ENCODE peak calls at places on chromosome 3, in six cellular contexts. G is WTC11, I is A549, O is HepG2, L is endothelial cell of umbilical vein, W is H1. H is an unnamed sample.

GRCh38 chr3:94195381-94195780 is 132.5 kb downstream of the NSUN3 start:
- DNase-seq in G (no peak), I (no peak), O (no peak), L (no peak), W (no peak), H (no peak)

GRCh38 chr3:193714523-193715137 is 121.6 kb downstream of the OPA1 start:
- DNase-seq in G (no peak), I (no peak), O (no peak), L (no peak), W (no peak), H (peak)

GRCh38 chr3:142285057-142285666 is 59.8 kb upstream of the GK5 start:
- DNase-seq in G (no peak), I (no peak), O (no peak), L (no peak), W (no peak), H (peak)

GRCh38 chr3:24258260-24258659 is 236.4 kb downstream of the THRB start:
- DNase-seq in G (no peak), I (no peak), O (no peak), L (no peak), W (no peak), H (no peak)

GRCh38 chr3:121431717-121432517 is 113.9 kb downstream of the POLQ start:
- DNase-seq in G (no peak), I (no peak), O (peak), L (peak), W (no peak), H (no peak)

GRCh38 chr3:141840737-141841544 is 35.5 kb upstream of the ATP1B3 start:
- DNase-seq in G (no peak), I (no peak), O (no peak), L (peak), W (no peak), H (no peak)

GRCh38 chr3:141860766-141861513 is 15.5 kb upstream of the ATP1B3 start:
- DNase-seq in G (no peak), I (no peak), O (no peak), L (peak), W (no peak), H (no peak)

GRCh38 chr3:169002689-169003088 is 660.8 kb downstream of the MECOM start:
- DNase-seq in G (no peak), I (no peak), O (no peak), L (peak), W (peak), H (no peak)

GRCh38 chr3:134543113-134543512 is 57.3 kb downstream of the CEP63 start:
- DNase-seq in G (no peak), I (no peak), O (no peak), L (no peak), W (no peak), H (no peak)

GRCh38 chr3:132606085-132606484 is 9.0 kb downstream of the ACKR4 start:
- DNase-seq in G (no peak), I (no peak), O (no peak), L (no peak), W (no peak), H (no peak)

GRCh38 chr3:100548053-100548452 is 55.6 kb downstream of the TMEM45A start:
- DNase-seq in G (no peak), I (no peak), O (no peak), L (no peak), W (no peak), H (no peak)

GRCh38 chr3:87033205-87033604 is 42.3 kb upstream of the VGLL3 start:
- DNase-seq in G (no peak), I (no peak), O (no peak), L (no peak), W (no peak), H (no peak)

GRCh38 chr3:124295358-124295757 is 303.4 kb upstream of the ROPN1 start:
- DNase-seq in G (no peak), I (no peak), O (no peak), L (no peak), W (no peak), H (no peak)

GRCh38 chr3:192063570-192063969 is 602.6 kb downstream of the PYDC2 start:
- DNase-seq in G (peak), I (no peak), O (no peak), L (peak), W (no peak), H (no peak)

GRCh38 chr3:126131881-126132750 is 48.2 kb upstream of the SLC41A3 start:
- DNase-seq in G (peak), I (no peak), O (no peak), L (no peak), W (no peak), H (no peak)

GRCh38 chr3:104892044-104892443 is 474.7 kb upstream of the ALCAM start:
- DNase-seq in G (no peak), I (no peak), O (no peak), L (no peak), W (no peak), H (no peak)

GRCh38 chr3:141020139-141020940 is 30.8 kb upstream of the SPSB4 start:
- DNase-seq in G (no peak), I (no peak), O (no peak), L (no peak), W (no peak), H (no peak)

GRCh38 chr3:31906182-31906581 is 74.9 kb downstream of the OSBPL10 start:
- DNase-seq in G (no peak), I (no peak), O (no peak), L (peak), W (no peak), H (no peak)

GRCh38 chr3:107684431-107684925 is 161.7 kb downstream of the BBX start:
- DNase-seq in G (peak), I (peak), O (peak), L (no peak), W (no peak), H (no peak)

GRCh38 chr3:49296781-49297420 is 19.9 kb upstream of the C3orf62 start:
- DNase-seq in G (no peak), I (no peak), O (no peak), L (no peak), W (no peak), H (no peak)

GRCh38 chr3:43870844-43871626 is 180.3 kb downstream of the ABHD5 start:
- DNase-seq in G (no peak), I (peak), O (no peak), L (no peak), W (no peak), H (no peak)

GRCh38 chr3:130857336-130858026 is 36.4 kb upstream of the ATP2C1 start:
- DNase-seq in G (no peak), I (no peak), O (no peak), L (no peak), W (no peak), H (no peak)

GRCh38 chr3:72628065-72628464 is 220.2 kb downstream of the SHQ1 start:
- DNase-seq in G (no peak), I (no peak), O (no peak), L (no peak), W (no peak), H (no peak)

GRCh38 chr3:51550080-51550819 is 11.7 kb downstream of the RAD54L2 start:
- DNase-seq in G (no peak), I (no peak), O (peak), L (no peak), W (no peak), H (no peak)

GRCh38 chr3:150349314-150350097 is 58.6 kb upstream of the TSC22D2 start:
- DNase-seq in G (no peak), I (peak), O (no peak), L (no peak), W (no peak), H (no peak)

GRCh38 chr3:114376516-114376915 is 82.7 kb downstream of the TIGIT start:
- DNase-seq in G (no peak), I (no peak), O (no peak), L (no peak), W (no peak), H (no peak)

DNA sequence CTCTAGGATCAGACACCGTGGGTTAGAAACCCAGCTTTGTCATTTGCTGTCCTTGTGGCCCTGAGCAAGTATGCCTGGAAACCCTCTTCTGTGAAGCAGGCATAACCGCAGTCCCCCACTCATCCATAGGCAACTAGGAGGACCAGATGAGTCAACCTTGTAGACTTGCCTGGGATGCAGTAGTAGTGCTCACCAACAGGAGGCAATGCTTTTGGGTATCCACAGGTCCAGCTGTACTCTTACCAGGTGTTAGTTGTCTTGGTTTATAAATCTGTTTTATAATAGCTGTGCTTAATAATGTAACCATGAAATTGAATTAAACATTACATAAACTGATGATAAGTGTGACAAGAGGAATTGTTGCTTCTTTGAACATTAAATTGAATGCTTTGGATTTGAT is 389.3 kb downstream of the IL20RB start:
- DNase-seq in G (peak), I (peak), O (no peak), L (no peak), W (no peak), H (no peak)
- TF ChIP-seq CTCF in G (peak), I (no peak), O (no peak), L (no peak), W (peak), H (no peak)

DNA sequence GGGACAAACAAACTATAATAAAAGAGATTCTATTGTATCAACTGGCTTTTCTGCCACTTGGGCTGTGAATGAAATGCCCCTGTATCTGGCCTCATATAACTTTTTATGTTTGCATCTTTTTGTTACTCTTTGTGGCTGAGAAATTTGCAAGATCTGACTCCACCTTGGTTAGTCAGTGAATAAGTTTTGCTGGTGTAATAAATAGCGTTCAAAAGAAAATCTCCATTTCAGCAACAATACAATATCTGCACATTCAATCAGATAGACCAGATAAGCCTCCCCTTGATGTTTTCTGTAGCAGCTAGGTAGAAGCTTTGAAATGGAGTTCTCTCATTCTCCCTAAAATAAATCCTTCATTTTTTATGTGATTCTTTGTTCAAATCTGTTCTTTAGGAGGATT is 12.0 kb downstream of the TRAT1 start:
- DNase-seq in G (no peak), I (no peak), O (no peak), L (no peak), W (no peak), H (no peak)
- TF ChIP-seq JUN in G (no peak), I (no peak), O (no peak), L (no peak), W (no peak), H (no peak)

DNA sequence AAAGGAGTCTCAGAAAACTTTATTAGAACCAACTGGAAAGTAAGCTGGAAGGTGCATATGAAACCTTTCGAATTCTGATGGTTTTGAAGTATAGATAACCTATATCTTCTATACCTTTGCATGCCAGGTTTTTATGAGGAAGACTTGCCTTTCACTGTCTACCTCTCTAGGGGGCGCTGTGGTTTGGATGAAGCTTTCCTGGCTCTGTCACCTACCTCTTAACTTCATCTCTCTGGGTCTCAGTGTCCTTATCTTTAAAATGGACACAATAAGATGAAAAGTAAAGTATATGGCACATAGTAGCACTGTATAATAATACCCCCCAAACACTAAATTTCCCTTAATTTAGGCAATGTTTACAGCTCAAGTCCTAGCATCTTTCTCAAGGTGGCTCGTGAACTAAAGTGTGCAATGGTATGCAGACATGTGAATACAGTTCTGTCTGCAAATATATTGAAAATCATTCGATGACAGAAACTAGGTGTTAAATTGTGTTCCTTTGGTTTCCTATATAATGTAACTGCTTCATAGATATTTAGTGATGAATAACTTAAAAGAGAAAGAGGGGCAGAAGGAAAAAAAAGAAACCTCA is 314.3 kb downstream of the CHST2 start:
- DNase-seq in G (peak), I (peak), O (peak), L (no peak), W (no peak), H (peak)
- TF ChIP-seq CTCF in G (peak), I (peak), O (peak), L (peak), W (peak), H (peak)

DNA sequence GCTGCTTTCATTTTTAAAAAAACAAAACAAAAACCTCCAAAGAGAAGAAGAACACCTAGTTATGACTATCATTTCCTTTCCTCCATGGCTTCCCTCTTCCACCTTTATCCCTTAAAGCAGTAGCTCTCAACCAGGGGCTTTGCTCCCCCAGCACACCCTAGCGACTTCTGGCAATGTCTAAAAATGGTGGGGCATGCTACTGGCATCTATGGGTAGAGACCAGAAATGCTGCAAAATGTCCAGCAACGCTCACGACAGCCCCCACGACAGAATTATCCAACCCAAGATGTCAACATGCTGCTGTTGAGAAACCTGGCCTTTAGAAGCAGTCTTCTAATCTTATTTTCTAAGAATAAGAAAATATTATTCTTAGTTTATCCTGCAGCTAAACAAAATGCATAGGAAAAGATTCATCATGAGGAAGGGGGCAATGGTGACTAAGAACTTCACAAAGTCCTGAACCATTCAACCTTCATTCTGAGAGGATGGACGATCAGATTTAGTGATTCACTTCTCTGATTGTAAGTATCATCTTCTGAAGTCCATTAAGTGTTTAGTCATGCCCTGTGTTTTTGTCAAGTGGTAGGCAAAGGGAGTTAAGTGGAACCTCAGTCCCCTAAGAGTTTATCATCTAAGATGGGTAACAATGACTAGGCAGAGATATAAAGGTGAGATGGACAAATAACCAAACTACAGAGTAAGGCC is 81.7 kb downstream of the CCNL1 start:
- DNase-seq in G (no peak), I (no peak), O (no peak), L (no peak), W (no peak), H (no peak)
- TF ChIP-seq JUN in G (no peak), I (no peak), O (no peak), L (no peak), W (no peak), H (no peak)

GRCh38 chr3:179297971-179298725 is 24.7 kb upstream of the ZNF639 start:
- DNase-seq in G (no peak), I (no peak), O (no peak), L (peak), W (no peak), H (no peak)
- TF ChIP-seq CTCF in G (no peak), I (no peak), O (no peak), L (no peak), W (no peak), H (no peak)

GRCh38 chr3:34011171-34012101 is 213.0 kb downstream of the PDCD6IP start:
- DNase-seq in G (no peak), I (peak), O (peak), L (peak), W (no peak), H (peak)
- TF ChIP-seq JUN in G (no peak), I (no peak), O (no peak), L (no peak), W (no peak), H (no peak)